ENCODE peak calls at places on chromosomes 13 and 19, in seven cellular contexts. I is Daoy, N is NCI-H2171 treated with DMSO at 0.1 percent for 48 hours, V is T-helper 17 cell, Y is iris pigment epithelial cell, C is mucosa of descending colon, R is Right ventricle myocardium superior. Z is an unnamed sample.

GRCh38 chr19:55141696-55142095 is 7.3 kb downstream of the TNNT1 start:
- DNase-seq in C (no peak), I (no peak), Y (no peak), N (no peak), R (no peak), V (no peak), Z (peak; percentile 78)

GRCh38 chr19:52464798-52465470 is 11.6 kb downstream of the ZNF578 start:
- DNase-seq in Y (no peak), R (no peak), C (no peak), V (no peak), N (no peak), I (peak; percentile 29), Z (no peak)

GRCh38 chr13:59478908-59479307 is 684.8 kb downstream of the DIAPH3 start:
- DNase-seq in Y (no peak), N (no peak), C (no peak), I (no peak), V (no peak), R (no peak), Z (no peak)

GRCh38 chr19:7254590-7254989 is 39.6 kb downstream of the INSR start:
- DNase-seq in I (no peak), C (no peak), Y (no peak), V (no peak), N (no peak), R (no peak), Z (no peak)

GRCh38 chr19:20503536-20503935 is 62.0 kb downstream of the ZNF737 start:
- DNase-seq in C (no peak), I (no peak), Y (peak; percentile 71), R (no peak), V (no peak), N (no peak), Z (no peak)

GRCh38 chr13:110465696-110466095 is 95.8 kb downstream of the RAB20 start:
- DNase-seq in V (no peak), Y (no peak), N (no peak), I (no peak), R (no peak), C (no peak), Z (no peak)

GRCh38 chr13:49540552-49540951 is 44.8 kb downstream of the PHF11 start:
- DNase-seq in I (peak; percentile 37), Y (peak; percentile 49), R (no peak), V (no peak), C (no peak), N (no peak), Z (no peak)

GRCh38 chr13:98301721-98302120 is 124.7 kb upstream of the RNF113B start:
- DNase-seq in I (peak; percentile 29), R (no peak), Y (peak; percentile 23), V (no peak), N (peak; percentile 34), C (no peak), Z (no peak)

GRCh38 chr19:55643003-55643732 is at the start of gene ZNF581:
- DNase-seq in N (peak; percentile 85), Y (peak; percentile 87), V (peak; percentile 70), R (peak; percentile 84), I (peak; percentile 82), C (peak; percentile 82), Z (peak; percentile 73)

GRCh38 chr19:11387154-11388034 is 3.3 kb upstream of the EPOR start:
- DNase-seq in C (no peak), R (no peak), I (no peak), Y (no peak), N (no peak), V (no peak), Z (peak; percentile 38)

GRCh38 chr13:97127842-97128241 is 94.3 kb upstream of the MBNL2 start:
- DNase-seq in C (no peak), Y (no peak), V (no peak), N (no peak), R (no peak), I (no peak), Z (peak; percentile 49)

GRCh38 chr19:10231624-10232228 is 595 bp upstream of the S1PR2 start:
- DNase-seq in V (no peak), C (no peak), N (no peak), Y (no peak), R (no peak), I (no peak), Z (no peak)

GRCh38 chr19:18978616-18979015 is 37.6 kb upstream of the HOMER3 start:
- DNase-seq in I (no peak), V (no peak), R (no peak), C (no peak), N (no peak), Y (no peak), Z (no peak)

GRCh38 chr13:91922969-91923592 is 524.7 kb downstream of the GPC5 start:
- DNase-seq in C (no peak), V (no peak), R (no peak), Y (no peak), N (peak; percentile 11), I (no peak), Z (no peak)

GRCh38 chr13:112806761-112807652 is 117.2 kb downstream of the ATP11A start:
- DNase-seq in I (no peak), N (no peak), Y (no peak), V (no peak), C (no peak), R (no peak), Z (peak; percentile 44)

GRCh38 chr19:35260694-35261304 is 8.0 kb upstream of the USF2 start:
- DNase-seq in Y (no peak), N (no peak), R (no peak), C (no peak), I (no peak), V (peak; percentile 2), Z (no peak)

GRCh38 chr13:30892966-30893365 is 13.1 kb upstream of the MEDAG start:
- DNase-seq in Y (peak; percentile 77), R (peak; percentile 66), N (no peak), C (peak; percentile 17), V (no peak), I (peak; percentile 50), Z (no peak)

GRCh38 chr19:31348416-31349159 is 648 bp downstream of the TSHZ3 start:
- DNase-seq in C (no peak), N (no peak), V (no peak), Y (peak; percentile 51), R (peak; percentile 57), I (peak; percentile 47), Z (no peak)

GRCh38 chr13:61852116-61852515 is 436.5 kb upstream of the PCDH20 start:
- DNase-seq in C (no peak), Y (no peak), N (no peak), R (no peak), V (no peak), I (no peak), Z (no peak)

Z was measured in upper lobe of left lung.